ENCODE peak calls at places on chromosomes 4 and X, in ten cellular contexts. B, T, O, S, I, E, L, J, K and X are unnamed samples.

GRCh38 chr4:74665346-74665745 is 129.0 kb downstream of the BTC start:
- DNase-seq in B (no peak), T (no peak), O (no peak), S (no peak), I (no peak), E (no peak), L (no peak), J (no peak), K (no peak), X (no peak)

GRCh38 chr4:67725132-67725531 is 24.2 kb upstream of the UBA6 start:
- DNase-seq in B (no peak), T (no peak), O (no peak), S (no peak), I (no peak), E (no peak), L (no peak), J (no peak), K (no peak), X (no peak)

GRCh38 chrX:15616531-15616930 is 15.8 kb upstream of the ACE2 start:
- DNase-seq in B (peak; percentile 6), T (no peak), O (no peak), S (no peak), I (no peak), E (peak; percentile 14), L (no peak), J (no peak), K (no peak), X (no peak)

GRCh38 chr4:145530662-145531061 is 49.0 kb downstream of the SMAD1 start:
- DNase-seq in B (no peak), T (no peak), O (no peak), S (no peak), I (no peak), E (no peak), L (no peak), J (no peak), K (no peak), X (no peak)

GRCh38 chr4:128220286-128221235 is 67.1 kb downstream of the PGRMC2 start:
- DNase-seq in B (no peak), T (peak; percentile 36), O (no peak), S (peak; percentile 75), I (no peak), E (peak; percentile 53), L (no peak), J (no peak), K (no peak), X (no peak)

GRCh38 chrX:71533850-71534515 is 1.1 kb downstream of the OGT start:
- DNase-seq in B (peak; percentile 30), T (peak; percentile 42), O (peak; percentile 42), S (peak; percentile 32), I (no peak), E (peak; percentile 75), L (peak; percentile 25), J (peak; percentile 57), K (peak; percentile 48), X (no peak)

GRCh38 chrX:71664889-71665491 is 2.4 kb upstream of the LOC101059915 start:
- DNase-seq in B (no peak), T (no peak), O (no peak), S (no peak), I (no peak), E (no peak), L (no peak), J (no peak), K (no peak), X (no peak)

GRCh38 chr4:102760645-102761477 is at the start of gene MANBA:
- DNase-seq in B (peak; percentile 71), T (peak; percentile 94), O (peak; percentile 90), S (peak; percentile 69), I (peak; percentile 92), E (peak; percentile 89), L (peak; percentile 74), J (peak; percentile 89), K (peak; percentile 90), X (peak; percentile 63)

GRCh38 chr4:185122681-185123345 is 20.3 kb upstream of the SLC25A4 start:
- DNase-seq in B (no peak), T (no peak), O (no peak), S (no peak), I (no peak), E (peak; percentile 15), L (no peak), J (no peak), K (no peak), X (no peak)

GRCh38 chrX:30713061-30713525 is 59.9 kb downstream of the GK start:
- DNase-seq in B (peak; percentile 48), T (peak; percentile 51), O (peak; percentile 43), S (peak; percentile 65), I (no peak), E (peak; percentile 75), L (no peak), J (peak; percentile 62), K (peak; percentile 46), X (peak; percentile 35)

GRCh38 chrX:53440101-53440500 is 5.9 kb upstream of the HSD17B10 start:
- DNase-seq in B (no peak), T (no peak), O (no peak), S (no peak), I (no peak), E (peak; percentile 66), L (no peak), J (no peak), K (no peak), X (no peak)

GRCh38 chr4:7841071-7841470 is 98.6 kb downstream of the AFAP1 start:
- DNase-seq in B (no peak), T (no peak), O (no peak), S (no peak), I (no peak), E (no peak), L (no peak), J (no peak), K (no peak), X (no peak)

GRCh38 chr4:85391011-85391410 is 83.9 kb upstream of the ARHGAP24 start:
- DNase-seq in B (no peak), T (no peak), O (no peak), S (no peak), I (no peak), E (no peak), L (no peak), J (no peak), K (no peak), X (no peak)

GRCh38 chr4:130359537-130359936 is 1263.6 kb downstream of the C4orf33 start:
- DNase-seq in B (no peak), T (peak; percentile 16), O (no peak), S (peak; percentile 35), I (no peak), E (peak; percentile 21), L (no peak), J (no peak), K (no peak), X (no peak)

GRCh38 chr4:186190456-186191265 is 706 bp upstream of the CYP4V2 start:
- DNase-seq in B (peak; percentile 44), T (peak; percentile 86), O (peak; percentile 50), S (no peak), I (peak; percentile 77), E (peak; percentile 84), L (no peak), J (no peak), K (peak; percentile 56), X (peak; percentile 26)

DNA sequence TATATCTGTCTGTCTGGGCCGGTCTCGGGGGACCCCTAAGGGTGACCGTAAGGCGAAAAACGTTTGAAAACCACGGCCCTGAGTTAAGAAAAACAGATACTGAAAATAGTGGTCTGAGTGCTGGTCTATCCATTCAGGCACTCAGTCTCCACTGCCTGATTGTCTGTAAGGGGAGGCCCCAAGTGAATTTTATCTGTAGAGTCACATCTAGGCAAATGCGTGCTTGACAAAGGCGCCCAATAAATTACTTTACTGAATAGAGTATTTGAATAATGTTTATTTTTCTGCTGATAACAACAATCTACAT is 461 bp downstream of the HNRNPH2 start:
- DNase-seq in B (no peak), T (no peak), O (no peak), S (no peak), I (no peak), E (no peak), L (no peak), J (no peak), K (no peak), X (no peak)
- TF ChIP-seq CTCF in B (no peak), T (peak; percentile 4), O (no peak), S (peak; percentile 8), I (no peak), E (no peak), L (no peak), J (no peak), K (peak; percentile 10), X (no peak)

GRCh38 chr4:133147922-133148689 is 988 bp upstream of the PCDH10 start:
- DNase-seq in B (no peak), T (peak; percentile 46), O (peak; percentile 55), S (peak; percentile 21), I (no peak), E (no peak), L (no peak), J (no peak), K (no peak), X (no peak)
- TF ChIP-seq CTCF in B (no peak), T (peak; percentile 12), O (peak; percentile 23), S (no peak), I (no peak), E (no peak), L (no peak), J (no peak), K (peak; percentile 6), X (peak; percentile 40)

GRCh38 chr4:108742451-108742850 is 20.4 kb downstream of the ETNPPL start:
- DNase-seq in B (no peak), T (no peak), O (no peak), S (no peak), I (no peak), E (no peak), L (no peak), J (no peak), K (no peak), X (no peak)

GRCh38 chr4:108738307-108738706 is 24.5 kb downstream of the ETNPPL start:
- DNase-seq in B (no peak), T (no peak), O (no peak), S (peak; percentile 11), I (no peak), E (no peak), L (no peak), J (no peak), K (no peak), X (no peak)

GRCh38 chr4:108744307-108744706 is 18.5 kb downstream of the ETNPPL start:
- DNase-seq in B (no peak), T (no peak), O (no peak), S (no peak), I (no peak), E (no peak), L (no peak), J (no peak), K (no peak), X (no peak)

GRCh38 chr4:108743021-108743420 is 19.8 kb downstream of the ETNPPL start:
- DNase-seq in B (no peak), T (no peak), O (peak; percentile 37), S (no peak), I (no peak), E (no peak), L (no peak), J (no peak), K (no peak), X (no peak)
- TF ChIP-seq CTCF in B (no peak), T (no peak), O (peak; percentile 50), S (no peak), I (no peak), E (no peak), L (no peak), J (no peak), K (no peak), X (no peak)

DNA sequence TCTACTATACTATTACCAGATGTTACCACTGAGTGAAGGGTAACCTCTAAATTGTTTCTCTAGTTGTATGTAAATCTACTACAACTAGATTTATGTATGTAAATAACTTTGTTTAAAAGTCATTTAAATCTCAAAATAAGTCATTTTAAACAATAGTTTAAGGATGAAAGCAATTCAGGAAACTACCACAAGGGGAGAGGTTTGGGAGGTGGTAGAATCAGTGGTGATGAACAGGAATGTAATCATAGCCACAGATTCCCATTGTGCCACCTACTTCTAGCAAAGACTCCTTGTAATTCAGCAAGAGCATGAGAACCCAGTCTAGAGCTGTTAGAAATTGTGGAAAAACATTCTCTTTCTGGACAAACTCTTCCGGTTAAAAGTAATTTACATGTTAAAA is 234.6 kb downstream of the SLC7A11 start:
- DNase-seq in B (no peak), T (peak; percentile 4), O (no peak), S (no peak), I (no peak), E (no peak), L (no peak), J (no peak), K (no peak), X (no peak)
- TF ChIP-seq CTCF in B (no peak), T (peak; percentile 41), O (peak; percentile 63), S (peak; percentile 18), I (no peak), E (peak; percentile 15), L (no peak), J (peak; percentile 11), K (no peak), X (peak; percentile 42)